ENCODE peak calls at places on chromosomes 11 and 22, in seven cellular contexts. One of them, this sample, is unnamed.

GRCh38 chr11:110059706-110060430 is 33.3 kb upstream of the ZC3H12C start:
- DNase-seq in HepG2: no peak
- DNase-seq in A549: no peak
- DNase-seq in H1: no peak
- DNase-seq in HCT116: no peak
- DNase-seq in IMR-90: peak; percentile 58
- DNase-seq in GM12878: no peak
- DNase-seq in this sample: no peak

GRCh38 chr22:41636467-41636866 is 15.4 kb downstream of the XRCC6 start:
- DNase-seq in H1: no peak
- DNase-seq in IMR-90: peak; percentile 30
- DNase-seq in HCT116: no peak
- DNase-seq in A549: peak; percentile 33
- DNase-seq in HepG2: no peak
- DNase-seq in GM12878: no peak
- DNase-seq in this sample: no peak

GRCh38 chr22:29306175-29306829 is at the start of gene GAS2L1:
- DNase-seq in GM12878: no peak
- DNase-seq in HepG2: peak; percentile 54
- DNase-seq in H1: peak; percentile 50
- DNase-seq in HCT116: peak; percentile 51
- DNase-seq in IMR-90: peak; percentile 73
- DNase-seq in A549: peak; percentile 76
- DNase-seq in this sample: peak; percentile 71

GRCh38 chr11:123093686-123094085 is 31.8 kb upstream of the HSPA8 start:
- DNase-seq in HepG2: no peak
- DNase-seq in IMR-90: no peak
- DNase-seq in HCT116: no peak
- DNase-seq in GM12878: no peak
- DNase-seq in A549: no peak
- DNase-seq in H1: no peak
- DNase-seq in this sample: no peak

GRCh38 chr11:67274768-67275605 is 8.7 kb downstream of the GRK2 start:
- DNase-seq in IMR-90: no peak
- DNase-seq in A549: no peak
- DNase-seq in HepG2: no peak
- DNase-seq in H1: no peak
- DNase-seq in GM12878: no peak
- DNase-seq in HCT116: no peak
- DNase-seq in this sample: no peak

GRCh38 chr11:488579-488978 is 18.5 kb downstream of the RNH1 start:
- DNase-seq in A549: no peak
- DNase-seq in HCT116: no peak
- DNase-seq in IMR-90: no peak
- DNase-seq in HepG2: no peak
- DNase-seq in H1: no peak
- DNase-seq in GM12878: no peak
- DNase-seq in this sample: no peak

GRCh38 chr22:37763652-37764051 is 44.1 kb upstream of the GCAT start:
- DNase-seq in HepG2: no peak
- DNase-seq in GM12878: no peak
- DNase-seq in HCT116: no peak
- DNase-seq in IMR-90: no peak
- DNase-seq in A549: no peak
- DNase-seq in H1: no peak
- DNase-seq in this sample: no peak

GRCh38 chr11:117572129-117572528 is 224.9 kb downstream of the DSCAML1 start:
- DNase-seq in GM12878: no peak
- DNase-seq in H1: no peak
- DNase-seq in A549: no peak
- DNase-seq in HCT116: no peak
- DNase-seq in HepG2: no peak
- DNase-seq in IMR-90: no peak
- DNase-seq in this sample: no peak

GRCh38 chr22:43090130-43090789 is 1.1 kb upstream of the TTLL1 start:
- DNase-seq in A549: peak; percentile 93
- DNase-seq in IMR-90: peak; percentile 80
- DNase-seq in GM12878: peak; percentile 46
- DNase-seq in H1: no peak
- DNase-seq in HCT116: peak; percentile 90
- DNase-seq in HepG2: peak; percentile 88
- DNase-seq in this sample: peak; percentile 79

GRCh38 chr22:39592104-39593060 is 21.8 kb downstream of the CACNA1I start:
- DNase-seq in IMR-90: peak; percentile 80
- DNase-seq in GM12878: no peak
- DNase-seq in HepG2: no peak
- DNase-seq in H1: no peak
- DNase-seq in HCT116: peak; percentile 58
- DNase-seq in A549: peak; percentile 71
- DNase-seq in this sample: no peak

GRCh38 chr22:45779351-45779750 is 107.7 kb downstream of the ATXN10 start:
- DNase-seq in H1: no peak
- DNase-seq in GM12878: no peak
- DNase-seq in HepG2: no peak
- DNase-seq in IMR-90: no peak
- DNase-seq in A549: no peak
- DNase-seq in HCT116: no peak
- DNase-seq in this sample: no peak

GRCh38 chr22:45775569-45776312 is 104.1 kb downstream of the ATXN10 start:
- DNase-seq in IMR-90: no peak
- DNase-seq in H1: no peak
- DNase-seq in HCT116: no peak
- DNase-seq in HepG2: no peak
- DNase-seq in A549: no peak
- DNase-seq in GM12878: peak; percentile 72
- DNase-seq in this sample: no peak

GRCh38 chr22:45777852-45778172 is 106.2 kb downstream of the ATXN10 start:
- DNase-seq in HepG2: no peak
- DNase-seq in HCT116: no peak
- DNase-seq in H1: no peak
- DNase-seq in IMR-90: no peak
- DNase-seq in A549: no peak
- DNase-seq in GM12878: no peak
- DNase-seq in this sample: no peak

GRCh38 chr22:45776313-45776585 is 104.6 kb downstream of the ATXN10 start:
- DNase-seq in GM12878: no peak
- DNase-seq in HepG2: no peak
- DNase-seq in IMR-90: no peak
- DNase-seq in H1: no peak
- DNase-seq in A549: no peak
- DNase-seq in HCT116: no peak
- DNase-seq in this sample: no peak

DNA sequence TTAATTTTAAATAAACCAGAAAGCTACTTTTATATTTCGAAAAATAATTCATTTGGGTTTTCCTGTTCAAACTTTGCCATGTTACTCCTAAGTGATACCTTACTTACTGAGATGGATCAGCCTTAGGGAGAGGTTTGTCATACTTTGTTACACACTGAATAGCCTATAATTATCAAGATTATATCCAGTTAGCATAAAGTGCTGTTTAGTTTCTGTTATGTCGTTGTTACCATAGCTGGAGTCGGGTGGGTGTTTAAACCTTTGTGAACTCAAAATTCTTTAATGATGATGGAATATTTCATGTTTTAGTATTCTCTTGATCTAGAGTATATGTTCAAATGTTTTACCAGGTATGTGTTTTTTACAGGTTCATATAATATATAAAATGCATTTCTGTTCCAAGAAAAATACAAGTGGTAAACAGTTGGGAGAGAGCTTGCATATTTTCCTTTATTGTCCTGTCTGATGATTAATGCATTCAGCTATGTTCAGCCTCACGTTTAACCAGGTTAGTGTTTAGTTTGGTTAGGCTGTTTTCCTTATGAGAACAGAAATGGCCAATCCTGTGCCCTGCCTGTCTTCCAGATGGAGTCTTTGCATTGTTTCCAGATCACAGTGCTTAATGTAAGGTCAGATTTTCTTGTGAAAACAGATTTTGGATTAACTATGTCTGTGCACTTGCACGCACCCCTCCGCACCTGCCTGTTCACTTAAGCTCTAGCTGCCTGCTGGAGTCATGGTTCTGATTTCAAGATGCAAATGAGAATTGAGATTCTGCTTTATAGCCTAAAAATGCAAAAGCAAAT is 105.6 kb downstream of the ATXN10 start:
- DNase-seq in HCT116: no peak
- DNase-seq in GM12878: no peak
- DNase-seq in A549: peak; percentile 81
- DNase-seq in IMR-90: peak; percentile 63
- DNase-seq in H1: no peak
- DNase-seq in HepG2: no peak
- DNase-seq in this sample: no peak
- TF ChIP-seq CEBPB in HCT116: no peak
- TF ChIP-seq CEBPB in GM12878: no peak
- TF ChIP-seq CEBPB in A549: peak; percentile 19
- TF ChIP-seq CEBPB in IMR-90: no peak
- TF ChIP-seq CEBPB in H1: no peak
- TF ChIP-seq CEBPB in HepG2: no peak
- TF ChIP-seq CEBPB in this sample: no peak

GRCh38 chr11:47485112-47485511 is 36.2 kb upstream of the RAPSN start:
- DNase-seq in A549: no peak
- DNase-seq in GM12878: no peak
- DNase-seq in HCT116: no peak
- DNase-seq in HepG2: no peak
- DNase-seq in H1: no peak
- DNase-seq in IMR-90: no peak
- DNase-seq in this sample: no peak

GRCh38 chr11:47487421-47487820 is 38.5 kb upstream of the RAPSN start:
- DNase-seq in H1: no peak
- DNase-seq in GM12878: no peak
- DNase-seq in A549: no peak
- DNase-seq in IMR-90: no peak
- DNase-seq in HepG2: no peak
- DNase-seq in HCT116: no peak
- DNase-seq in this sample: no peak

GRCh38 chr11:47489395-47489755 is 40.4 kb upstream of the RAPSN start:
- DNase-seq in H1: no peak
- DNase-seq in IMR-90: peak; percentile 82
- DNase-seq in HepG2: no peak
- DNase-seq in HCT116: no peak
- DNase-seq in GM12878: no peak
- DNase-seq in A549: no peak
- DNase-seq in this sample: no peak

GRCh38 chr11:47488111-47488510 is 39.2 kb upstream of the RAPSN start:
- DNase-seq in GM12878: no peak
- DNase-seq in HCT116: no peak
- DNase-seq in H1: no peak
- DNase-seq in HepG2: peak; percentile 59
- DNase-seq in A549: no peak
- DNase-seq in IMR-90: no peak
- DNase-seq in this sample: no peak

DNA sequence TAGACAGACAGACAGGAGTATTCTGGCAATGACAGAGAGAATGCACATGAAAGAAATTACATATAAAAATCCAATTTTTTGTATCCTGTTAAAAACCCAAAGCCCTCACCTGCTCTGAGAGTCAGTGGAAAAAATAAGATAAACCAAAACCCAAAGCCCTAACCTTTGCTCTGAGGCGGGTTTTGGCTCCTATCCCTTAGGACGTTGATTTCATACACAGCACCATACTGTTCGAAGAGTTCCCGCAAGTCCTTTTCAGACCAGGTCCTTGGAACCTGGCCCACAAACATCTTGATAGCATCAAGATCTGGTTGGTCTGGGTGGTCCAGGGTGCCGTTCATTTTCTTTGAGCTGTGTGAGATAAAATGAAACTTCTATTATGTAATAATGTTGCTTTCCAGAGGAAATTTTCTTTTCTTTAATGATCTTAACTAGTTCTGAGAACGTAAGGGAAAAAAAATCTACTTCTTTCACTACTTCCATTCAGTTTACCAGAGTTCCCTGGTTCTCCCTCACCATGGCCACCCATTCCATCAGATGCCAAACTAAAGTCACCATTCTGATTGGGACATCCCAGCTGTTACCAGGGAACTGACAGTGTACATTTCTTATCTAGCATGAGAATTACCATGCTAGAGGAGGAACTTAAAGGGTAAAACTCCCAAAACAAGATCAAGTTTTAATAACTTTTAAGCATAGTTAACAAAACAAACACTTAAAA is 39.9 kb upstream of the RAPSN start:
- DNase-seq in H1: no peak
- DNase-seq in IMR-90: no peak
- DNase-seq in GM12878: no peak
- DNase-seq in HepG2: no peak
- DNase-seq in HCT116: no peak
- DNase-seq in A549: no peak
- DNase-seq in this sample: no peak
- TF ChIP-seq CEBPB in H1: no peak
- TF ChIP-seq CEBPB in IMR-90: no peak
- TF ChIP-seq CEBPB in GM12878: no peak
- TF ChIP-seq CEBPB in HepG2: no peak
- TF ChIP-seq CEBPB in HCT116: no peak
- TF ChIP-seq CEBPB in A549: no peak
- TF ChIP-seq CEBPB in this sample: no peak

DNA sequence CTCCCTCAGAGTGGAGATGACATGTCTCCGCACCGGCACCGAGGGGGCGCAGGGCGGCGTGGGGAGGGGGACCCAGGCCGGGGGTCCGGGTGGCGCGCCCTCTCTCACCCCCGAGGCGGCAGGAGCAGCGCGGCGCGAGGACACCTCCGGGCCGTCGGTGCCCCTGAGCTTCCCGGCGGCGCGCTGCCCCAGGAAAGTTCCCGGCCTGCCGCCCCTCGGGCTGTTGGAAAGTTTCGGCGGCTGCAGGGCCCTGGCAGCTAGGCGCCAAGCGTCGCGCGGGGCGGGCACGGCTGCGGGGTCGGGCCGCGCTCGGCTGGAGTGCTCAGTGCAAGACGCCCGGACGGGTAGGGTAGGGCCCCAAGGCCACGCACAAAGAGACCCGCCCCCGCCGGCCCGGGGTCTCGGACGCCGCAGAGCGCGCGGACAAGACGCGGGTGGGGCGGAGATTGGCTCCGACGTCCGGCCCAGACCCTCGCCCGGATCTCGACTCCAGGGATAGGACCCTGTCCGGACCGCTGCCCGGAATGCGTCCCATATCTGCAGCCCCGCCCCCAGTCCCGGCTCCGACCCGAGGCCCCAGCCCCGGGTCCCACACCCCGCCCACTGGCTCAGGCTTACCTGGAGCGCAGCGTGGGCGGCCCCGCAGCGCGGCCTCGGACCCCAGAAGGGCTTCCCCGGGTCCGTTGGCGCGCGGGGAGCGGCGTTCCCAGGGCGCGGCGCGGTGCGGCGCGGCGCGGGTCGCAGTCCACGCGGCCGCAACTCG is 471 bp downstream of the ARVCF start:
- DNase-seq in A549: peak; percentile 12
- DNase-seq in HCT116: no peak
- DNase-seq in H1: no peak
- DNase-seq in GM12878: no peak
- DNase-seq in HepG2: peak; percentile 27
- DNase-seq in IMR-90: no peak
- DNase-seq in this sample: peak; percentile 76
- TF ChIP-seq CEBPB in A549: no peak
- TF ChIP-seq CEBPB in HCT116: no peak
- TF ChIP-seq CEBPB in H1: no peak
- TF ChIP-seq CEBPB in GM12878: no peak
- TF ChIP-seq CEBPB in HepG2: no peak
- TF ChIP-seq CEBPB in IMR-90: no peak
- TF ChIP-seq CEBPB in this sample: no peak

DNA sequence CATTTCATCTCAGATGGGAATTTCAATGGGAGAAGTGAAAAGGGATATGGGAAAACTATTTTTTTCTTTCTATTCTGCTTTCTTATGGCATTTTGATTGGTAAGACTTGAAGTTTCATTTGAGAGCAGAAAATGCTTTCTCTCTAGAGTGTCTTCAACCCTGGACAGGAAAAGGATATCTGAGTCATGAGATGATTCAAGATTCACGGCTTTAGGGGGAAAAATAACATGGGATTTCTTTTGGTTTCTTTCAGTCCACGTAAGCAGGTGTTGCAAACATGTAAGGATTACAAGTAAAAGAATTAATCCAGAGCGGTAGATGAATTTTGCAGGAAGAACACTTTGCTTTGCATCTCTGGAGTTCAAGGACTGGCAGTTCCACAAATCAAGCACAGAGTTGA is 1001.0 kb upstream of the TENM4 start:
- DNase-seq in A549: no peak
- DNase-seq in HepG2: no peak
- DNase-seq in H1: no peak
- DNase-seq in HCT116: no peak
- DNase-seq in GM12878: no peak
- DNase-seq in IMR-90: peak; percentile 5
- DNase-seq in this sample: no peak
- TF ChIP-seq CEBPB in A549: no peak
- TF ChIP-seq CEBPB in HepG2: no peak
- TF ChIP-seq CEBPB in H1: no peak
- TF ChIP-seq CEBPB in HCT116: no peak
- TF ChIP-seq CEBPB in GM12878: no peak
- TF ChIP-seq CEBPB in IMR-90: no peak
- TF ChIP-seq CEBPB in this sample: no peak